ENCODE peak calls at places on chromosomes 1 and 21, in seven cellular contexts. J is K562, Y is neural crest cell, L is tibial nerve, T is uterus, Z is heart left ventricle, R is endothelial cell. E is an unnamed sample.

GRCh38 chr1:33005812-33006465 is 30.7 kb downstream of the AK2 start:
- DNase-seq in Y (no peak), L (no peak), J (no peak), T (no peak), Z (no peak), R (no peak), E (no peak)

GRCh38 chr1:230851291-230851691 is 17.0 kb downstream of the C1orf198 start:
- DNase-seq in Z (no peak), R (no peak), Y (no peak), T (no peak), J (no peak), L (no peak), E (peak; percentile 50)

GRCh38 chr1:174036204-174036603 is 14.0 kb upstream of the RC3H1 start:
- DNase-seq in J (no peak), R (no peak), L (no peak), T (no peak), Z (no peak), Y (no peak), E (no peak)

GRCh38 chr1:110347182-110347893 is 8.2 kb downstream of the RBM15 start:
- DNase-seq in R (no peak), Y (no peak), L (no peak), Z (no peak), T (no peak), J (no peak), E (peak; percentile 17)

GRCh38 chr1:51542158-51542953 is 23.3 kb upstream of the EPS15 start:
- DNase-seq in T (no peak), Z (no peak), R (no peak), Y (no peak), J (no peak), L (no peak), E (no peak)

GRCh38 chr1:15758537-15758936 is at the start of gene FBLIM1:
- DNase-seq in T (peak; percentile 54), Y (no peak), L (no peak), J (peak; percentile 42), R (peak; percentile 59), Z (no peak), E (peak; percentile 66)

GRCh38 chr1:42981406-42981805 is 22.7 kb upstream of the SLC2A1 start:
- DNase-seq in L (no peak), T (no peak), Z (no peak), R (no peak), Y (no peak), J (no peak), E (no peak)

GRCh38 chr21:37281993-37282392 is 14.9 kb upstream of the VPS26C start:
- DNase-seq in J (no peak), R (no peak), T (no peak), Y (no peak), Z (no peak), L (no peak), E (no peak)

GRCh38 chr1:182059936-182060335 is 1.6 kb downstream of the ZNF648 start:
- DNase-seq in J (no peak), Y (no peak), Z (no peak), R (no peak), T (no peak), L (no peak), E (no peak)

GRCh38 chr1:233708416-233708815 is 94.5 kb downstream of the KCNK1 start:
- DNase-seq in R (no peak), Z (no peak), L (no peak), T (no peak), Y (no peak), J (no peak), E (no peak)

GRCh38 chr1:24867064-24867870 is 62.8 kb downstream of the RUNX3 start:
- DNase-seq in T (no peak), L (no peak), R (no peak), Y (no peak), Z (no peak), J (no peak), E (no peak)

GRCh38 chr21:36027352-36027751 is 33.0 kb downstream of the SETD4 start:
- DNase-seq in R (no peak), T (no peak), J (no peak), Z (no peak), L (no peak), Y (no peak), E (no peak)

GRCh38 chr1:230807029-230807428 is 59.8 kb downstream of the CAPN9 start:
- DNase-seq in Y (no peak), Z (peak; percentile 70), J (no peak), L (peak; percentile 35), R (no peak), T (no peak), E (no peak)

GRCh38 chr1:33211972-33212371 is 30.1 kb upstream of the TRIM62 start:
- DNase-seq in Z (no peak), L (no peak), R (no peak), Y (no peak), J (no peak), T (no peak), E (no peak)

GRCh38 chr1:225767591-225768540 is 9.8 kb upstream of the SRP9 start:
- DNase-seq in R (no peak), Z (peak; percentile 88), T (peak; percentile 82), L (peak; percentile 70), J (no peak), Y (no peak), E (peak; percentile 18)

GRCh38 chr1:200095057-200095577 is 67.6 kb downstream of the NR5A2 start:
- DNase-seq in L (no peak), Y (no peak), T (no peak), R (no peak), J (no peak), Z (no peak), E (no peak)

GRCh38 chr1:198681831-198682756 is 43.3 kb downstream of the PTPRC start:
- DNase-seq in L (no peak), J (no peak), Y (peak; percentile 11), Z (peak; percentile 55), R (no peak), T (peak; percentile 26), E (no peak)

GRCh38 chr1:26280333-26281042 is 602 bp downstream of the SH3BGRL3 start:
- DNase-seq in R (no peak), J (peak; percentile 79), L (no peak), Y (no peak), Z (no peak), T (peak; percentile 50), E (no peak)

GRCh38 chr1:25563330-25564215 is 20.2 kb downstream of the LDLRAP1 start:
- DNase-seq in L (no peak), J (no peak), R (no peak), T (no peak), Y (peak; percentile 59), Z (no peak), E (no peak)

GRCh38 chr1:109620396-109620817 is 770 bp downstream of the AMPD2 start:
- DNase-seq in L (no peak), Y (no peak), Z (no peak), R (peak; percentile 45), T (peak; percentile 49), J (peak; percentile 63), E (peak; percentile 49)

GRCh38 chr1:243716901-243717300 is 133.1 kb downstream of the AKT3 start:
- DNase-seq in Z (no peak), J (no peak), R (no peak), T (no peak), L (no peak), Y (no peak), E (no peak)

GRCh38 chr1:224498574-224499170 is 64.1 kb upstream of the WDR26 start:
- DNase-seq in Z (no peak), Y (no peak), R (peak; percentile 44), L (no peak), T (no peak), J (no peak), E (no peak)

GRCh38 chr1:80171101-80171500 is 1164.6 kb upstream of the ADGRL4 start:
- DNase-seq in R (no peak), J (no peak), Y (no peak), T (no peak), L (no peak), Z (no peak), E (no peak)

GRCh38 chr1:31765041-31765467 is 914 bp upstream of the ADGRB2 start:
- DNase-seq in J (peak; percentile 45), L (no peak), Y (peak; percentile 49), T (no peak), Z (no peak), R (peak; percentile 47), E (peak; percentile 59)

GRCh38 chr1:178086294-178087255 is 7.3 kb upstream of the RASAL2 start:
- DNase-seq in L (no peak), J (no peak), Z (no peak), R (no peak), T (no peak), Y (no peak), E (no peak)

GRCh38 chr1:153527023-153527724 is 8.6 kb downstream of the S100A6 start:
- DNase-seq in L (no peak), Z (no peak), J (no peak), R (no peak), Y (no peak), T (no peak), E (no peak)

GRCh38 chr1:20486457-20487235 is 636 bp upstream of the CAMK2N1 start:
- DNase-seq in Y (peak; percentile 75), Z (peak; percentile 88), R (peak; percentile 42), T (peak; percentile 85), L (no peak), J (peak; percentile 93), E (peak; percentile 90)

DNA sequence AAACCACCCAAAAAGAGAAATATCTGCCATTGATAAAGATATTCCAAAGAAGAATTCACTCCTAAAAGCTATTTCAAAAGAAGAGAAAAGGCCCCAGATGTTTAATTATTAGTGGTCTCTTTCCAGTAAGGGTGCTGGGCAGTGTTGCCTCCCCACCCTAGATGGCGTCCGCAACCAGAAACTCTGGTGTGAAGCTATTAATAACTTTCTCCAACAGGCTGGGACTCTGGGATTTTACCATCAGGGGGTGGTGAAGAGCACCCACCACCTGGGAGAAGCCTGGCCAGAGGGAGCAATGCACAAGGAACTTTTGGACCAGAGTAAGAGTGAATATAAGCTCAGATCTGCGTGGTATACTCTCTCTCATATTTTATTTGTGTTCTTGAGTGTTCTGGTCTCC is 115.4 kb upstream of the TIAM1 start:
- DNase-seq in T (no peak), J (peak; percentile 45), L (no peak), R (peak; percentile 26), Y (no peak), Z (no peak), E (no peak)
- TF ChIP-seq CTCF in T (no peak), J (peak; percentile 67), L (no peak), R (peak; percentile 26), Y (peak; percentile 31), Z (no peak), E (no peak)

DNA sequence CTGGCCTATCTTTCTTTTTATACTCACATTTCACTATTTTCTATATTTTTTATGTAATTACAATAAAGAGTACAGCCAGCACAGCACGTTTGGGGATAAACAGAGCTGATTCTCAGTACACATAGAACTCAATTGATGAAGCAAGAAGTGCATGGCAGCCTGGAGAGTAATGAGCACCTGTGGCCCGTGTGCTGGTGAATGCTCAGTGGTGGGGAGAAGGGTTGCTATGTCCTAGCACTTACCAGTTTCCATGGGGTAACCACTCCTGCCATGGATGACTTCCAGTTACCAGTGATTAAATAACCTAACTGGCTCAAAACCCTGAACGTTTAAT is 332.0 kb downstream of the CAMTA1 start:
- DNase-seq in L (no peak), Y (no peak), Z (no peak), R (no peak), J (no peak), T (no peak), E (no peak)
- TF ChIP-seq CTCF in L (no peak), Y (no peak), Z (no peak), R (no peak), J (no peak), T (no peak), E (peak; percentile 14)

GRCh38 chr1:161119379-161120061 is 1.6 kb downstream of the NIT1 start:
- DNase-seq in Y (no peak), Z (no peak), R (no peak), T (no peak), L (no peak), J (peak; percentile 68), E (no peak)
- TF ChIP-seq CTCF in Y (peak; percentile 53), Z (peak; percentile 13), R (peak; percentile 41), T (no peak), L (peak; percentile 18), J (peak; percentile 73), E (peak; percentile 38)

GRCh38 chr1:116709666-116710167 is 42.2 kb upstream of the IGSF3 start:
- DNase-seq in J (no peak), Z (no peak), T (no peak), Y (no peak), L (no peak), R (no peak), E (no peak)
- TF ChIP-seq CTCF in J (no peak), Z (no peak), T (no peak), Y (no peak), L (no peak), R (no peak), E (no peak)

E was measured in nephron progenitor cell.